ENCODE peak calls at places on chromosomes 4 and X, in five cellular contexts. P is SK-N-SH, L is tibial nerve, I is ovary, Z is A549. B is an unnamed sample.
A peak's percentile ranks its signal among the peaks of the same experiment; 100 is the strongest.

GRCh38 chr4:132824721-132825120 is 324.4 kb upstream of the PCDH10 start:
- DNase-seq in Z (no peak), L (no peak), P (no peak), I (no peak), B (no peak)

GRCh38 chr4:99587803-99588202 is 13.2 kb downstream of the MTTP start:
- DNase-seq in I (no peak), L (no peak), P (no peak), Z (no peak), B (no peak)

GRCh38 chr4:118158946-118159345 is 124.7 kb downstream of the NDST3 start:
- DNase-seq in Z (no peak), I (no peak), L (no peak), P (no peak), B (no peak)

GRCh38 chrX:85493821-85494220 is 114.4 kb upstream of the POF1B start:
- DNase-seq in P (no peak), I (no peak), L (no peak), Z (no peak), B (no peak)

GRCh38 chrX:46574941-46575381 is 1.4 kb downstream of the CHST7 start:
- DNase-seq in L (no peak), P (peak; percentile 41), Z (no peak), I (no peak), B (no peak)

GRCh38 chrX:37678574-37678973 is 7.0 kb upstream of the XK start:
- DNase-seq in P (no peak), I (no peak), L (no peak), Z (no peak), B (no peak)

GRCh38 chr4:136392576-136392975 is 1139.7 kb downstream of the PCDH18 start:
- DNase-seq in I (no peak), L (no peak), Z (no peak), P (no peak), B (no peak)

GRCh38 chrX:29858714-29859113 is 356.6 kb upstream of the MAGEB2 start:
- DNase-seq in I (no peak), Z (no peak), P (no peak), L (no peak), B (no peak)

GRCh38 chr4:66430856-66431255 is 760.6 kb upstream of the EPHA5 start:
- DNase-seq in P (no peak), Z (no peak), I (no peak), L (no peak), B (no peak)

GRCh38 chr4:152259866-152260265 is 276.0 kb downstream of the FBXW7 start:
- DNase-seq in P (no peak), Z (no peak), L (no peak), I (no peak), B (no peak)

GRCh38 chr4:88533088-88533790 is 9.7 kb upstream of the PYURF start:
- DNase-seq in I (no peak), Z (no peak), L (no peak), P (no peak), B (no peak)

GRCh38 chr4:151953286-151953685 is 192.5 kb upstream of the GATB start:
- DNase-seq in Z (no peak), P (no peak), L (no peak), I (no peak), B (no peak)

GRCh38 chr4:164779811-164780216 is 25.9 kb downstream of the SMIM31 start:
- DNase-seq in I (no peak), P (peak; percentile 42), Z (peak; percentile 13), L (no peak), B (no peak)

GRCh38 chr4:159060161-159060560 is 42.7 kb upstream of the RAPGEF2 start:
- DNase-seq in P (no peak), Z (no peak), I (no peak), L (no peak), B (no peak)

GRCh38 chr4:176185068-176185467 is 10.3 kb downstream of the SPATA4 start:
- DNase-seq in I (no peak), P (no peak), L (no peak), Z (no peak), B (no peak)

GRCh38 chr4:70138751-70139150 is 15.3 kb upstream of the PRR27 start:
- DNase-seq in L (no peak), Z (no peak), I (no peak), P (no peak), B (no peak)

GRCh38 chrX:77893713-77894112 is 1.5 kb downstream of the MAGT1 start:
- DNase-seq in L (no peak), P (no peak), Z (no peak), I (no peak), B (no peak)

GRCh38 chr4:85825937-85826678 is 351.2 kb downstream of the ARHGAP24 start:
- DNase-seq in P (peak; percentile 8), I (no peak), L (no peak), Z (peak; percentile 4), B (no peak)

GRCh38 chr4:67234296-67234695 is 311.0 kb downstream of the CENPC start:
- DNase-seq in P (no peak), L (no peak), I (no peak), Z (no peak), B (no peak)

GRCh38 chr4:144209491-144209890 is 69.0 kb upstream of the GYPA start:
- DNase-seq in L (no peak), Z (no peak), I (no peak), P (no peak), B (no peak)

GRCh38 chrX:45421806-45422205 is 221.1 kb upstream of the DIPK2B start:
- DNase-seq in L (no peak), P (no peak), Z (no peak), I (no peak), B (no peak)

GRCh38 chr4:24867766-24868296 is 45.0 kb downstream of the CCDC149 start:
- DNase-seq in Z (no peak), P (no peak), I (no peak), L (no peak), B (no peak)

GRCh38 chr4:39237179-39237578 is 54.9 kb downstream of the WDR19 start:
- DNase-seq in Z (no peak), I (no peak), P (no peak), L (no peak), B (no peak)

GRCh38 chrX:10636337-10636736 is 16.0 kb upstream of the MID1 start:
- DNase-seq in P (peak; percentile 39), Z (peak; percentile 71), L (peak; percentile 30), I (no peak), B (no peak)

GRCh38 chr4:175330236-175330635 is 412.1 kb downstream of the ADAM29 start:
- DNase-seq in P (no peak), I (no peak), Z (no peak), L (no peak), B (no peak)

GRCh38 chrX:44462851-44463250 is 79.8 kb downstream of the FUNDC1 start:
- DNase-seq in L (peak; percentile 5), I (no peak), P (no peak), Z (no peak), B (no peak)

GRCh38 chrX:39725928-39726619 is 371.7 kb downstream of the BCOR start:
- DNase-seq in L (no peak), Z (no peak), P (peak; percentile 24), I (no peak), B (peak; percentile 68)

GRCh38 chr4:112144546-112145325 is 518 bp upstream of the FAM241A start:
- DNase-seq in I (no peak), Z (no peak), P (no peak), L (no peak), B (no peak)

GRCh38 chr4:176755624-176756023 is 37.1 kb downstream of the VEGFC start:
- DNase-seq in P (no peak), I (no peak), L (no peak), Z (no peak), B (no peak)

GRCh38 chrX:120603707-120604358 is at the start of gene MCTS1:
- DNase-seq in L (peak; percentile 71), Z (peak; percentile 76), I (peak; percentile 73), P (peak; percentile 67), B (peak; percentile 93)

GRCh38 chr4:2796261-2797187 is 3.6 kb downstream of the SH3BP2 start:
- DNase-seq in P (peak; percentile 29), I (peak; percentile 12), Z (no peak), L (no peak), B (peak; percentile 70)

DNA sequence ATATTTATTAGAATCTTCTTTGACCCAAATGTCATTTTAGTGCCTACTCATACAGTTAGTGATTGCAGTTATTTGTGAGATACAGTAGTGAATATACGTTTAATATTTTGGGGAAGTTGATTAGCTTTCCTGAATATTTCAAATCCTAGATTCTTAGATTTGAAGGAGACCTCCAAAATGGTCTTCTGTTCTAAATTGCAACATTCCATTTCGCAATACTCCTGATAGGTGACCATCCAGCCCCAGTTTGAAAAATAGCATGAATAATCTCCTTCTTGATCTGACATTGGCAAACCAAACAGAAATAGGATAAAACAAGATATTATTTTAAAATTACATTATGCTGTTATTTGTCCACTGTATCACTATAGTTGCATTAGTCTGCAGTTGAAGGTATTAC is 505.6 kb downstream of the GRID2 start:
- DNase-seq in L (no peak), P (no peak), Z (no peak), I (no peak), B (no peak)
- TF ChIP-seq CTCF in L (no peak), P (no peak), Z (no peak), I (no peak), B (no peak)

GRCh38 chrX:18179446-18179845 is 41.2 kb downstream of the BEND2 start:
- DNase-seq in Z (no peak), L (no peak), I (no peak), P (no peak), B (no peak)
- TF ChIP-seq EP300 in Z (no peak), L (no peak), I (no peak), P (no peak), B (no peak)

GRCh38 chr4:41154001-41154813 is 60.1 kb downstream of the APBB2 start:
- DNase-seq in I (no peak), Z (no peak), P (no peak), L (no peak), B (no peak)

GRCh38 chr4:41157009-41157408 is 57.3 kb downstream of the APBB2 start:
- DNase-seq in L (no peak), I (no peak), P (no peak), Z (no peak), B (no peak)

GRCh38 chr4:41156574-41156973 is 57.8 kb downstream of the APBB2 start:
- DNase-seq in P (no peak), I (no peak), L (no peak), Z (no peak), B (no peak)

GRCh38 chr4:41154814-41155177 is 59.5 kb downstream of the APBB2 start:
- DNase-seq in P (no peak), Z (no peak), L (no peak), I (no peak), B (no peak)

DNA sequence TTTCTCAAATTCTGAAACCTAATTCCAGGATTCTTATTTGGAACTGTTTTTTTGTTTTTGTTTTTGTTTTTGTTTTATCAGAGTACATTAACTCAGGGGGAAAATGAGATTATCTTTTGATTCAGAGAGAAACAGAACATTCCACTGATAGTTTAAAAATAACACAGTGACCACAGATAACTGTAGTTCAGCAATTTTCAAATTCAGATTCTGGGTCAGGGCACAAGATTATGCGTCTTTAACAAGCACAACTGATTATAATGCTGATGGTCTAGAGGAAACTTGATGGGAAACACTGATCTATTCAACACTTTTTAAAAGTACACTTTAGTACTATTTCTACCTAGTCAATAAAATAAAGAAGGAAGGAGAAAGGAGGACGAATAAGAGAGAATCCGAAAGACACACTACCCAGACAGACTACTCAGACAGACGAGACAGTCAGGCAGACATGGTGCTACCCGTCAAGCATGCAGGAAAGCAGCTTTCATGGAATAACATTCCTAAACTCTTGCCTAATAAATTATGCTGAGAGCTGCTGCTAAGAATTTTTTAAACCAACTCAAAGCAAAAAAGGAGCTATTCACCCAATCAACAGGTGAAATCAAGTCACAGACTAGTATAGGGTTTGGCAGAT is 59.0 kb downstream of the APBB2 start:
- DNase-seq in L (no peak), Z (no peak), P (no peak), I (no peak), B (no peak)
- H3K4me3 ChIP-seq in L (no peak overlapping the region), Z (no peak overlapping the region), P (peak overlapping the region; percentile 39), I (no peak overlapping the region), B (no peak overlapping the region)

GRCh38 chr4:37383579-37384229 is 139.2 kb downstream of the NWD2 start:
- DNase-seq in Z (peak; percentile 9), L (peak; percentile 13), P (peak; percentile 9), I (no peak), B (no peak)
- TF ChIP-seq CTCF in Z (peak; percentile 48), L (no peak), P (peak; percentile 72), I (no peak), B (no peak)

B was measured in sigmoid colon.